ENCODE peak calls at places on chromosomes 2 and 18, in six cellular contexts. One of them, this sample, is unnamed.

GRCh38 chr2:137002911-137003310 is 237.6 kb downstream of the THSD7B start:
- DNase-seq in upper lobe of left lung: no peak
- DNase-seq in BJ: no peak
- DNase-seq in right lobe of liver: no peak
- DNase-seq in Calu3: no peak
- DNase-seq in brain microvascular endothelial cell: no peak
- DNase-seq in this sample: no peak

GRCh38 chr18:6207119-6207518 is 207.6 kb downstream of the L3MBTL4 start:
- DNase-seq in right lobe of liver: no peak
- DNase-seq in brain microvascular endothelial cell: no peak
- DNase-seq in Calu3: no peak
- DNase-seq in BJ: no peak
- DNase-seq in upper lobe of left lung: no peak
- DNase-seq in this sample: no peak

GRCh38 chr2:108444941-108445840 is 3.8 kb upstream of the GCC2 start:
- DNase-seq in brain microvascular endothelial cell: no peak
- DNase-seq in upper lobe of left lung: no peak
- DNase-seq in right lobe of liver: no peak
- DNase-seq in BJ: no peak
- DNase-seq in Calu3: no peak
- DNase-seq in this sample: no peak

GRCh38 chr2:64114063-64114911 is 29.9 kb downstream of the PELI1 start:
- DNase-seq in Calu3: no peak
- DNase-seq in BJ: peak
- DNase-seq in brain microvascular endothelial cell: peak
- DNase-seq in right lobe of liver: no peak
- DNase-seq in upper lobe of left lung: no peak
- DNase-seq in this sample: no peak

GRCh38 chr2:57882895-57883515 is 163.6 kb upstream of the VRK2 start:
- DNase-seq in Calu3: no peak
- DNase-seq in BJ: no peak
- DNase-seq in brain microvascular endothelial cell: no peak
- DNase-seq in upper lobe of left lung: no peak
- DNase-seq in right lobe of liver: no peak
- DNase-seq in this sample: no peak

GRCh38 chr2:68319397-68320117 is at the start of gene CNRIP1:
- DNase-seq in upper lobe of left lung: peak
- DNase-seq in right lobe of liver: peak
- DNase-seq in BJ: peak
- DNase-seq in brain microvascular endothelial cell: peak
- DNase-seq in Calu3: no peak
- DNase-seq in this sample: peak

GRCh38 chr2:217654173-217654572 is 348.6 kb downstream of the TNS1 start:
- DNase-seq in BJ: no peak
- DNase-seq in Calu3: no peak
- DNase-seq in brain microvascular endothelial cell: no peak
- DNase-seq in upper lobe of left lung: no peak
- DNase-seq in right lobe of liver: no peak
- DNase-seq in this sample: peak

GRCh38 chr18:69484699-69485396 is 84.2 kb downstream of the DOK6 start:
- DNase-seq in BJ: peak
- DNase-seq in right lobe of liver: no peak
- DNase-seq in Calu3: no peak
- DNase-seq in brain microvascular endothelial cell: peak
- DNase-seq in upper lobe of left lung: no peak
- DNase-seq in this sample: no peak

GRCh38 chr2:145845923-145846322 is 1326.0 kb upstream of the ZEB2 start:
- DNase-seq in right lobe of liver: no peak
- DNase-seq in brain microvascular endothelial cell: no peak
- DNase-seq in BJ: no peak
- DNase-seq in Calu3: no peak
- DNase-seq in upper lobe of left lung: no peak
- DNase-seq in this sample: no peak

GRCh38 chr2:9356336-9356735 is 67.0 kb downstream of the ITGB1BP1 start:
- DNase-seq in brain microvascular endothelial cell: no peak
- DNase-seq in right lobe of liver: no peak
- DNase-seq in Calu3: no peak
- DNase-seq in BJ: no peak
- DNase-seq in upper lobe of left lung: no peak
- DNase-seq in this sample: no peak

GRCh38 chr2:227430644-227431043 is 41.3 kb upstream of the AGFG1 start:
- DNase-seq in right lobe of liver: no peak
- DNase-seq in BJ: no peak
- DNase-seq in Calu3: no peak
- DNase-seq in brain microvascular endothelial cell: peak
- DNase-seq in upper lobe of left lung: no peak
- DNase-seq in this sample: no peak

GRCh38 chr2:231613655-231614558 is 21.2 kb downstream of the TEX44 start:
- DNase-seq in BJ: peak
- DNase-seq in right lobe of liver: peak
- DNase-seq in brain microvascular endothelial cell: peak
- DNase-seq in Calu3: peak
- DNase-seq in upper lobe of left lung: peak
- DNase-seq in this sample: peak

GRCh38 chr2:149365826-149366583 is 35.6 kb downstream of the LYPD6 start:
- DNase-seq in brain microvascular endothelial cell: no peak
- DNase-seq in Calu3: peak
- DNase-seq in right lobe of liver: peak
- DNase-seq in BJ: no peak
- DNase-seq in upper lobe of left lung: no peak
- DNase-seq in this sample: no peak

GRCh38 chr2:133787651-133788050 is 219.4 kb upstream of the NCKAP5 start:
- DNase-seq in Calu3: no peak
- DNase-seq in brain microvascular endothelial cell: no peak
- DNase-seq in upper lobe of left lung: no peak
- DNase-seq in right lobe of liver: no peak
- DNase-seq in BJ: no peak
- DNase-seq in this sample: no peak

GRCh38 chr18:33804258-33804657 is 226.2 kb downstream of the ASXL3 start:
- DNase-seq in right lobe of liver: no peak
- DNase-seq in Calu3: peak
- DNase-seq in brain microvascular endothelial cell: peak
- DNase-seq in BJ: no peak
- DNase-seq in upper lobe of left lung: no peak
- DNase-seq in this sample: no peak

GRCh38 chr2:10497797-10498251 is 49.7 kb upstream of the ODC1 start:
- DNase-seq in brain microvascular endothelial cell: peak
- DNase-seq in Calu3: peak
- DNase-seq in upper lobe of left lung: peak
- DNase-seq in BJ: peak
- DNase-seq in right lobe of liver: no peak
- DNase-seq in this sample: peak

GRCh38 chr2:129726271-129726670 is 253.2 kb upstream of the RAB6C start:
- DNase-seq in upper lobe of left lung: no peak
- DNase-seq in brain microvascular endothelial cell: no peak
- DNase-seq in BJ: no peak
- DNase-seq in right lobe of liver: no peak
- DNase-seq in Calu3: no peak
- DNase-seq in this sample: no peak

GRCh38 chr2:240914645-240915525 is 8.7 kb downstream of the CROCC2 start:
- DNase-seq in BJ: no peak
- DNase-seq in right lobe of liver: peak
- DNase-seq in upper lobe of left lung: peak
- DNase-seq in Calu3: no peak
- DNase-seq in brain microvascular endothelial cell: no peak
- DNase-seq in this sample: no peak

GRCh38 chr2:217707116-217707742 is 295.6 kb downstream of the TNS1 start:
- DNase-seq in BJ: peak
- DNase-seq in right lobe of liver: no peak
- DNase-seq in upper lobe of left lung: no peak
- DNase-seq in Calu3: peak
- DNase-seq in brain microvascular endothelial cell: no peak
- DNase-seq in this sample: no peak

GRCh38 chr18:35494281-35494825 is 3.4 kb downstream of the INO80C start:
- DNase-seq in Calu3: no peak
- DNase-seq in BJ: no peak
- DNase-seq in brain microvascular endothelial cell: no peak
- DNase-seq in right lobe of liver: no peak
- DNase-seq in upper lobe of left lung: no peak
- DNase-seq in this sample: no peak

GRCh38 chr2:16331761-16332160 is 333.9 kb downstream of the CYRIA start:
- DNase-seq in BJ: no peak
- DNase-seq in right lobe of liver: no peak
- DNase-seq in brain microvascular endothelial cell: no peak
- DNase-seq in Calu3: no peak
- DNase-seq in upper lobe of left lung: no peak
- DNase-seq in this sample: no peak

GRCh38 chr2:96710985-96711384 is 28.9 kb downstream of the LMAN2L start:
- DNase-seq in brain microvascular endothelial cell: no peak
- DNase-seq in Calu3: no peak
- DNase-seq in right lobe of liver: no peak
- DNase-seq in BJ: no peak
- DNase-seq in upper lobe of left lung: no peak
- DNase-seq in this sample: no peak

GRCh38 chr2:150232871-150233270 is 254.6 kb downstream of the RND3 start:
- DNase-seq in brain microvascular endothelial cell: no peak
- DNase-seq in BJ: no peak
- DNase-seq in right lobe of liver: no peak
- DNase-seq in Calu3: no peak
- DNase-seq in upper lobe of left lung: no peak
- DNase-seq in this sample: no peak

GRCh38 chr2:208541982-208542464 is 135.4 kb downstream of the PTH2R start:
- DNase-seq in right lobe of liver: no peak
- DNase-seq in BJ: no peak
- DNase-seq in brain microvascular endothelial cell: no peak
- DNase-seq in Calu3: no peak
- DNase-seq in upper lobe of left lung: no peak
- DNase-seq in this sample: no peak

GRCh38 chr18:26312196-26312595 is 86.0 kb downstream of the TAF4B start:
- DNase-seq in brain microvascular endothelial cell: no peak
- DNase-seq in right lobe of liver: no peak
- DNase-seq in Calu3: no peak
- DNase-seq in BJ: no peak
- DNase-seq in upper lobe of left lung: no peak
- DNase-seq in this sample: no peak

GRCh38 chr2:225495706-225496105 is 96.2 kb downstream of the NYAP2 start:
- DNase-seq in brain microvascular endothelial cell: no peak
- DNase-seq in BJ: no peak
- DNase-seq in Calu3: no peak
- DNase-seq in upper lobe of left lung: no peak
- DNase-seq in right lobe of liver: no peak
- DNase-seq in this sample: no peak

DNA sequence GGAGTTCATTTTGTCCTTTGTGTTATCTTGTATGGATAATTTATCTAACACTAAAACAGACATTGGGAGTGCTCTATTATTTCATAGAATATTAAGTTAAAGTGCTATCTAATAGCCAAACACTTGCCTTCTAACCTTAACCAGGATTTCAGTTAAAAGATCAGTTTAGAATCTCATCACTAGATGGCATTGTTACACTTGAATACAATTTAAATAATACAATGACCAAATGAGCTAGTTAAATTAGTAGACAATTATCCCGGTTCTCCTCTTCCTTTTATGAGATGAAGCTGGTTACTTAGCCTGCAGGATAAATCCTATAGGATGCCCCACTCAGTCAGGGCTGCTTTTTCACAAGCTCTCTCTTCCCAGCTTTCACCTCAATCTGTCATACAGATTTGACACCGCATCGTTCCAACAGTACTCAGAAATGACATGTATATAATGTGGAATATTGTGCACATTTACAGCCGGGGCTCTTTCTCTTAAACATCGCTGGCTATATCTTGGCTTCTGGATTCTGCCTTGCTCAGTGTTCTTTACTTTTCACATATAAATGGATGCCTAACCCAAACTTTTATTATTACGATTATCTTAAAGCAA is 678.8 kb downstream of the KCNJ3 start:
- DNase-seq in BJ: no peak
- DNase-seq in right lobe of liver: no peak
- DNase-seq in brain microvascular endothelial cell: no peak
- DNase-seq in Calu3: no peak
- DNase-seq in upper lobe of left lung: no peak
- DNase-seq in this sample: no peak
- TF ChIP-seq CTCF in BJ: peak
- TF ChIP-seq CTCF in right lobe of liver: peak
- TF ChIP-seq CTCF in brain microvascular endothelial cell: peak
- TF ChIP-seq CTCF in Calu3: peak
- TF ChIP-seq CTCF in upper lobe of left lung: peak
- TF ChIP-seq CTCF in this sample: no peak

GRCh38 chr2:158756331-158756730 is 38.8 kb upstream of the DAPL1 start:
- DNase-seq in brain microvascular endothelial cell: no peak
- DNase-seq in Calu3: no peak
- DNase-seq in BJ: no peak
- DNase-seq in right lobe of liver: no peak
- DNase-seq in upper lobe of left lung: no peak
- DNase-seq in this sample: no peak

GRCh38 chr2:158754303-158754611 is 40.9 kb upstream of the DAPL1 start:
- DNase-seq in upper lobe of left lung: no peak
- DNase-seq in brain microvascular endothelial cell: no peak
- DNase-seq in BJ: no peak
- DNase-seq in right lobe of liver: no peak
- DNase-seq in Calu3: no peak
- DNase-seq in this sample: no peak

GRCh38 chr2:158755310-158755709 is 39.8 kb upstream of the DAPL1 start:
- DNase-seq in upper lobe of left lung: no peak
- DNase-seq in Calu3: no peak
- DNase-seq in right lobe of liver: no peak
- DNase-seq in BJ: no peak
- DNase-seq in brain microvascular endothelial cell: no peak
- DNase-seq in this sample: no peak

GRCh38 chr2:158755738-158756137 is 39.4 kb upstream of the DAPL1 start:
- DNase-seq in Calu3: peak
- DNase-seq in right lobe of liver: no peak
- DNase-seq in upper lobe of left lung: no peak
- DNase-seq in BJ: no peak
- DNase-seq in brain microvascular endothelial cell: no peak
- DNase-seq in this sample: peak

GRCh38 chr2:158753561-158754302 is 41.4 kb upstream of the DAPL1 start:
- DNase-seq in Calu3: peak
- DNase-seq in right lobe of liver: peak
- DNase-seq in BJ: no peak
- DNase-seq in upper lobe of left lung: peak
- DNase-seq in brain microvascular endothelial cell: peak
- DNase-seq in this sample: peak
- TF ChIP-seq CTCF in Calu3: peak
- TF ChIP-seq CTCF in right lobe of liver: peak
- TF ChIP-seq CTCF in BJ: peak
- TF ChIP-seq CTCF in upper lobe of left lung: peak
- TF ChIP-seq CTCF in brain microvascular endothelial cell: peak
- TF ChIP-seq CTCF in this sample: peak

GRCh38 chr2:191571163-191571769 is 106.7 kb upstream of the NABP1 start:
- DNase-seq in right lobe of liver: no peak
- DNase-seq in BJ: no peak
- DNase-seq in upper lobe of left lung: no peak
- DNase-seq in brain microvascular endothelial cell: peak
- DNase-seq in Calu3: no peak
- DNase-seq in this sample: peak
- TF ChIP-seq CTCF in right lobe of liver: peak
- TF ChIP-seq CTCF in BJ: peak
- TF ChIP-seq CTCF in upper lobe of left lung: no peak
- TF ChIP-seq CTCF in brain microvascular endothelial cell: peak
- TF ChIP-seq CTCF in Calu3: peak
- TF ChIP-seq CTCF in this sample: peak

DNA sequence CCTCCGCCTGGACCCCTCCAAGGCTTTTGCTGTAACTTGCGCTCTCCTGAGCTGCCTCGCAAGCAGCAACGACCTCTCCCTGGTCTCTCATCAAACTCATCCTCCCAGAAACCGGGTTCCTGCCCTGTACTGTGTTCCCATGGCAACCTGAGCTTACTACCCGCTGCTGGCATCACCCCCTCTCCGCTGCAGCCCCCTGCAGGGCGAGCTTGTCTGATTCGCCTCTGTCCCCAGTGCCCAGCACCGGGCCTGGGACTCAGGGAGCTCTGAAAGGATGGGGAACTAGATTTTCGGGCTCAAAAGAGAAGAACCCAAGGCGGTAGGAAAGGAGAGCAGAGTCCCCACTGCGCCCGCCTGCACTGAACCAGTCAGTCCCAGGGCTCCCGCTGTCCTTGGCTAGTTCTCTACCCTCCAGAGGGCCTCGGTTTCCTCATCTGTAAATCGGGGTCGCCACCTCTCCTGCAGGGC is 452 bp downstream of the HS1BP3 start:
- DNase-seq in upper lobe of left lung: no peak
- DNase-seq in BJ: no peak
- DNase-seq in brain microvascular endothelial cell: peak
- DNase-seq in right lobe of liver: no peak
- DNase-seq in Calu3: peak
- DNase-seq in this sample: peak
- TF ChIP-seq CTCF in upper lobe of left lung: no peak
- TF ChIP-seq CTCF in BJ: peak
- TF ChIP-seq CTCF in brain microvascular endothelial cell: peak
- TF ChIP-seq CTCF in right lobe of liver: no peak
- TF ChIP-seq CTCF in Calu3: no peak
- TF ChIP-seq CTCF in this sample: no peak